ENCODE peak calls at places on chromosomes 12 and 14, in six cellular contexts. One of them, this sample, is unnamed.

GRCh38 chr12:42426733-42427132 is 100.8 kb downstream of the PPHLN1 start:
- DNase-seq in prostate gland: no peak
- DNase-seq in esophagus squamous epithelium: no peak
- DNase-seq in heart left ventricle: no peak
- DNase-seq in testis: no peak
- DNase-seq in stomach: no peak
- DNase-seq in this sample: peak; percentile 30

GRCh38 chr12:106131671-106132070 is 7.1 kb downstream of the NUAK1 start:
- DNase-seq in heart left ventricle: no peak
- DNase-seq in testis: no peak
- DNase-seq in esophagus squamous epithelium: no peak
- DNase-seq in prostate gland: no peak
- DNase-seq in stomach: no peak
- DNase-seq in this sample: no peak

GRCh38 chr12:54977857-54978256 is 6.7 kb downstream of the TESPA1 start:
- DNase-seq in testis: no peak
- DNase-seq in esophagus squamous epithelium: no peak
- DNase-seq in heart left ventricle: no peak
- DNase-seq in prostate gland: no peak
- DNase-seq in stomach: no peak
- DNase-seq in this sample: no peak

GRCh38 chr14:98612434-98613200 is 659.4 kb downstream of the BCL11B start:
- DNase-seq in esophagus squamous epithelium: no peak
- DNase-seq in stomach: no peak
- DNase-seq in testis: no peak
- DNase-seq in heart left ventricle: no peak
- DNase-seq in prostate gland: no peak
- DNase-seq in this sample: no peak

GRCh38 chr14:102005336-102005735 is 41.0 kb downstream of the DYNC1H1 start:
- DNase-seq in prostate gland: no peak
- DNase-seq in esophagus squamous epithelium: no peak
- DNase-seq in testis: no peak
- DNase-seq in heart left ventricle: no peak
- DNase-seq in stomach: no peak
- DNase-seq in this sample: no peak

GRCh38 chr12:45298721-45299120 is 82.8 kb downstream of the ANO6 start:
- DNase-seq in prostate gland: no peak
- DNase-seq in stomach: no peak
- DNase-seq in heart left ventricle: no peak
- DNase-seq in esophagus squamous epithelium: no peak
- DNase-seq in testis: no peak
- DNase-seq in this sample: no peak

GRCh38 chr12:58566599-58566998 is 353.7 kb downstream of the LRIG3 start:
- DNase-seq in prostate gland: no peak
- DNase-seq in heart left ventricle: no peak
- DNase-seq in stomach: no peak
- DNase-seq in esophagus squamous epithelium: no peak
- DNase-seq in testis: no peak
- DNase-seq in this sample: no peak

GRCh38 chr14:22510527-22511110 is 78.4 kb downstream of the DAD1 start:
- DNase-seq in testis: no peak
- DNase-seq in heart left ventricle: no peak
- DNase-seq in stomach: no peak
- DNase-seq in prostate gland: no peak
- DNase-seq in esophagus squamous epithelium: no peak
- DNase-seq in this sample: no peak

GRCh38 chr14:67763158-67763822 is 53.1 kb downstream of the ZFYVE26 start:
- DNase-seq in esophagus squamous epithelium: no peak
- DNase-seq in heart left ventricle: no peak
- DNase-seq in testis: no peak
- DNase-seq in prostate gland: no peak
- DNase-seq in stomach: no peak
- DNase-seq in this sample: no peak

GRCh38 chr12:3294481-3294911 is 196.5 kb upstream of the PRMT8 start:
- DNase-seq in testis: no peak
- DNase-seq in stomach: no peak
- DNase-seq in esophagus squamous epithelium: no peak
- DNase-seq in heart left ventricle: peak; percentile 59
- DNase-seq in prostate gland: no peak
- DNase-seq in this sample: no peak

GRCh38 chr12:123971770-123972447 is 722 bp downstream of the CCDC92 start:
- DNase-seq in testis: peak; percentile 50
- DNase-seq in esophagus squamous epithelium: no peak
- DNase-seq in heart left ventricle: peak; percentile 37
- DNase-seq in prostate gland: peak; percentile 21
- DNase-seq in stomach: peak; percentile 38
- DNase-seq in this sample: peak; percentile 38

GRCh38 chr12:25811656-25812126 is 146.8 kb upstream of the RASSF8 start:
- DNase-seq in heart left ventricle: no peak
- DNase-seq in stomach: no peak
- DNase-seq in esophagus squamous epithelium: no peak
- DNase-seq in testis: no peak
- DNase-seq in prostate gland: no peak
- DNase-seq in this sample: peak; percentile 9

GRCh38 chr14:71166434-71166833 is 259.2 kb downstream of the PCNX1 start:
- DNase-seq in heart left ventricle: no peak
- DNase-seq in testis: peak; percentile 72
- DNase-seq in prostate gland: no peak
- DNase-seq in esophagus squamous epithelium: no peak
- DNase-seq in stomach: no peak
- DNase-seq in this sample: no peak

GRCh38 chr14:25887251-25887908 is 710.5 kb downstream of the NOVA1 start:
- DNase-seq in esophagus squamous epithelium: no peak
- DNase-seq in prostate gland: no peak
- DNase-seq in stomach: no peak
- DNase-seq in testis: no peak
- DNase-seq in heart left ventricle: no peak
- DNase-seq in this sample: no peak

GRCh38 chr12:49030119-49030518 is 11.5 kb upstream of the PRKAG1 start:
- DNase-seq in heart left ventricle: no peak
- DNase-seq in prostate gland: no peak
- DNase-seq in esophagus squamous epithelium: no peak
- DNase-seq in testis: no peak
- DNase-seq in stomach: no peak
- DNase-seq in this sample: no peak

GRCh38 chr12:106097011-106097410 is 41.7 kb downstream of the NUAK1 start:
- DNase-seq in prostate gland: no peak
- DNase-seq in testis: no peak
- DNase-seq in stomach: no peak
- DNase-seq in heart left ventricle: no peak
- DNase-seq in esophagus squamous epithelium: no peak
- DNase-seq in this sample: no peak

GRCh38 chr12:93245543-93245942 is 132.2 kb upstream of the NUDT4 start:
- DNase-seq in testis: no peak
- DNase-seq in esophagus squamous epithelium: no peak
- DNase-seq in prostate gland: no peak
- DNase-seq in heart left ventricle: no peak
- DNase-seq in stomach: no peak
- DNase-seq in this sample: no peak

GRCh38 chr12:93242154-93242958 is 135.4 kb upstream of the NUDT4 start:
- DNase-seq in testis: no peak
- DNase-seq in stomach: no peak
- DNase-seq in esophagus squamous epithelium: no peak
- DNase-seq in prostate gland: no peak
- DNase-seq in heart left ventricle: no peak
- DNase-seq in this sample: no peak

GRCh38 chr12:93243382-93243688 is 134.4 kb upstream of the NUDT4 start:
- DNase-seq in esophagus squamous epithelium: no peak
- DNase-seq in prostate gland: no peak
- DNase-seq in stomach: no peak
- DNase-seq in testis: no peak
- DNase-seq in heart left ventricle: no peak
- DNase-seq in this sample: no peak

GRCh38 chr12:93244514-93245077 is 133.1 kb upstream of the NUDT4 start:
- DNase-seq in stomach: no peak
- DNase-seq in testis: no peak
- DNase-seq in prostate gland: no peak
- DNase-seq in heart left ventricle: no peak
- DNase-seq in esophagus squamous epithelium: no peak
- DNase-seq in this sample: no peak

GRCh38 chr12:93243689-93244513 is 133.8 kb upstream of the NUDT4 start:
- DNase-seq in testis: no peak
- DNase-seq in heart left ventricle: no peak
- DNase-seq in prostate gland: peak; percentile 56
- DNase-seq in stomach: no peak
- DNase-seq in esophagus squamous epithelium: no peak
- DNase-seq in this sample: no peak
- TF ChIP-seq POLR2A in testis: no peak
- TF ChIP-seq POLR2A in heart left ventricle: no peak
- TF ChIP-seq POLR2A in prostate gland: no peak
- TF ChIP-seq POLR2A in stomach: no peak
- TF ChIP-seq POLR2A in esophagus squamous epithelium: no peak
- TF ChIP-seq POLR2A in this sample: no peak

DNA sequence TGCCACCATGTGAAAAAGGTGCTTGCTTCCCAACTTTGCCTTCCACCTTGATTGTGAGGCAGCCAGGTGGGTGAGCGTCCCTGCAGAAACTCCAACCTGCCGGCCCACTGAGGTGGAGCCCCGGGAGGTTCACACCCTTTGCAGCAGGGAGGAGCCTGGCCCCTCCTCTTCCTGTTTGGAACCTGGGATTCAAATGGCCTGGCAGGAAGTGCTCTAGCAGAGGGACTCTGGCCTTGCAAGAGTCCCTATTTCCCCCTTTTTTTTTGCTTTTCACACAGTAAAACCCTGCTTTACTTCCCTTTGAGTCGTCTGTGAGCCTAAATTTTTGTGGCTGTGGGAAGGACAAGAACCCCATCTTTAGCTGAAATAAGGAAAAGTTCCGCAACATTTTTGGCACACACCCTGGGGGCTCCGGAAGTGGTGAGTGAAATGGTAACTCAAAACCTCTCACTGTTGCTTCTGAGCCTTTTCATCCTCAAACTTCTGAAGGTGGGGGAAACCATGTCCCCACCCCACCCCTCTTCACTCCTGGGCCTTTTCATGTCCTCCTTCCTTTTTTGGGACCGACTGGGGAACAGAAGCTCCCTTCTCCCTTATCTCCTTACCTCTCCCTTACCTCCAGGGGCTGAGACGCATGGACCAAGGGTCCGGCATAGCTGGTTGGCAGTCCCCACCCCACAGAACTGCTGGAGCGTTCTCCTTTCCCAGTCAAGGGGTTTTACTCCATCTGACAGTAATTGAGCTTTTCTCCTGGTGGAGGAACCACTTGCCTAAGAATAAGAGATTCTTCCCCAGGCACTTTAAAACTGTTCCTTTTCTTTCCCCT is 102.0 kb downstream of the KCNMB4 start:
- DNase-seq in esophagus squamous epithelium: no peak
- DNase-seq in heart left ventricle: no peak
- DNase-seq in stomach: no peak
- DNase-seq in prostate gland: no peak
- DNase-seq in testis: peak; percentile 67
- DNase-seq in this sample: no peak
- TF ChIP-seq POLR2A in esophagus squamous epithelium: no peak
- TF ChIP-seq POLR2A in heart left ventricle: no peak
- TF ChIP-seq POLR2A in stomach: no peak
- TF ChIP-seq POLR2A in prostate gland: no peak
- TF ChIP-seq POLR2A in testis: no peak
- TF ChIP-seq POLR2A in this sample: no peak

DNA sequence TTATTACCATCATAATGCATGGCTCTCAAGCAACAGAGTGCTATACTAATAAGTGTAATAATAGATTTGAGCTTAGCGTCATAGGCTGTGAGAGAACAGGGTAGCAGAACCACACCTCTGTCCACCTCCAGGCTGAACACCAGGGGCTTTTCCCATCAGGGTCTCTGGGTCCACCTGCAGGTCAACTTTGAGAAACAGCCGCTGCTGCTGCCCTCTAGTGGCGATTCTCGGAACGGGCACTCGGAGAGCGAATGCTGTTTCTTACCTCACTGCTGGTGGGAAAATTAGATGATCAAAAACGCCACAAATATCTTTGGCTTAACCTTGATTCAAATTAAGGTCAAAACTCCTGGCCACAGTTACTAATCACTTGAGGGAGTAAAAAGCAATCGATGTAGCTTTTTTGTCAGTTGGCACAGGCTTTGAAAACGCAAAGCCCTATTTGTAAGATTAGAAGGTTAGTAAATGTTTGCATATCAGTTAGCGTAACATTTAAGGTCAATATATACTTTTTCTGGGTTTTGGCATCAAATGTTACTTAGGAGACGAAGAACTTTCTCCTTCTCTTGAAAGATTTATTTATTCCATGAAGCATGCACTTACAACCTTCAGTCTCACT is 127.9 kb upstream of the TMEM132D start:
- DNase-seq in esophagus squamous epithelium: no peak
- DNase-seq in testis: peak; percentile 84
- DNase-seq in heart left ventricle: no peak
- DNase-seq in stomach: peak; percentile 56
- DNase-seq in prostate gland: no peak
- DNase-seq in this sample: peak; percentile 60
- TF ChIP-seq POLR2A in esophagus squamous epithelium: no peak
- TF ChIP-seq POLR2A in testis: no peak
- TF ChIP-seq POLR2A in heart left ventricle: no peak
- TF ChIP-seq POLR2A in stomach: no peak
- TF ChIP-seq POLR2A in prostate gland: no peak
- TF ChIP-seq POLR2A in this sample: no peak

GRCh38 chr14:49598182-49598478 is 610 bp upstream of the LRR1 start:
- DNase-seq in stomach: peak; percentile 46
- DNase-seq in testis: no peak
- DNase-seq in heart left ventricle: peak; percentile 29
- DNase-seq in esophagus squamous epithelium: no peak
- DNase-seq in prostate gland: peak; percentile 23
- DNase-seq in this sample: no peak

GRCh38 chr14:49594347-49595089 is 4.2 kb upstream of the LRR1 start:
- DNase-seq in esophagus squamous epithelium: no peak
- DNase-seq in stomach: no peak
- DNase-seq in testis: no peak
- DNase-seq in prostate gland: no peak
- DNase-seq in heart left ventricle: no peak
- DNase-seq in this sample: no peak

GRCh38 chr14:49593016-49593415 is 5.7 kb upstream of the LRR1 start:
- DNase-seq in esophagus squamous epithelium: no peak
- DNase-seq in testis: no peak
- DNase-seq in heart left ventricle: no peak
- DNase-seq in stomach: no peak
- DNase-seq in prostate gland: no peak
- DNase-seq in this sample: no peak

DNA sequence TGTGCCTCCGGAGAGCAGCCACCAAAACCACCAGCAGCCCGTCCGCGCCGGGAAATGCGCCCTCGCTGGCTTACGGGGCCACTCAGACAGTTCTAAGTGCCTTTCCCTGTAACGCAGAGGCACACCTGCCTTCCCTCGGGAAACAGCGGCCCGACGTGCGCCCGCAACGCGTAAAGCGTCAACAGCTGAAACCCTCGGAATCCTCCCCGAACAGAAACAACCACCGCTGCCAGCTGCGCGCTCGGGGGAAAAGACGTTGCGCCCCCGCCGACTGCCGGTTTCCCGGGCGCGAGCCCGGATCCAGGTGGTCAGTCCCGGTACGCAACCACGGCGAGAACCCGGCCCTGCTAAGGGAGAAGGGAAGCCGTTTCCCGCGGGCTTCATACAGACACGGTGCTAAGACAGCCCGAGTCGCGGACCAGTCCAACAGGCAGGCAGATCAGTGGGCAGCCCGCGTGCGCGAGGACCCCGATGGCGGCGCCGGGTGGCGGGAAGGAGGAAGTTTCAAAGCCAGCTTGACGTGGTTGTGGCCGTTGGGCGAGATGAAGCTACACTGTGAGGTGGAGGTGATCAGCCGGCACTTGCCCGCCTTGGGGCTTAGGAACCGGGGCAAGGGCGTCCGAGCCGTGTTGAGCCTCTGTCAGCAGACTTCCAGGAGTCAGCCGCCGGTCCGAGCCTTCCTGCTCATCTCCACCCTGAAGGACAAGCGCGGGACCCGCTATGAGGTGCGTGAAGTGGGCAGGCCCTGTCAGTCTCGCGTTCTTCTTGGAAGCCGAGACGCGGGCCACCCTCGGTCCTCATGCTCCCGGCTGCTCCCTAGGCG is at the start of gene LRR1:
- DNase-seq in stomach: peak; percentile 88
- DNase-seq in esophagus squamous epithelium: peak; percentile 41
- DNase-seq in heart left ventricle: peak; percentile 88
- DNase-seq in prostate gland: peak; percentile 80
- DNase-seq in testis: peak; percentile 91
- DNase-seq in this sample: peak; percentile 47
- TF ChIP-seq POLR2A in stomach: no peak
- TF ChIP-seq POLR2A in esophagus squamous epithelium: peak; percentile 4
- TF ChIP-seq POLR2A in heart left ventricle: peak; percentile 29
- TF ChIP-seq POLR2A in prostate gland: peak; percentile 28
- TF ChIP-seq POLR2A in testis: no peak
- TF ChIP-seq POLR2A in this sample: peak; percentile 60

This sample was measured in H54.